ENCODE peak calls at places on chromosome 14, in ten cellular contexts. O is stomach, J is Peyer's patch, N is tibial nerve, G is upper lobe of left lung, T is esophagus muscularis mucosa, B is H1, X is esophagus squamous epithelium, F is uterus, D is ovary. E is an unnamed sample.

GRCh38 chr14:82009076-82009475 is 475.4 kb upstream of the SEL1L start:
- DNase-seq in O (no peak), J (no peak), N (no peak), G (no peak), T (no peak), B (no peak), X (no peak), F (no peak), D (no peak), E (no peak)

GRCh38 chr14:51546603-51547258 is 105.0 kb upstream of the FRMD6 start:
- DNase-seq in O (no peak), J (no peak), N (no peak), G (no peak), T (no peak), B (no peak), X (no peak), F (no peak), D (no peak), E (no peak)

GRCh38 chr14:105267820-105268548 is 19.7 kb downstream of the BTBD6 start:
- DNase-seq in O (no peak), J (no peak), N (no peak), G (peak), T (no peak), B (no peak), X (no peak), F (no peak), D (no peak), E (no peak)

GRCh38 chr14:105392161-105393090 is 5.9 kb upstream of the TEX22 start:
- DNase-seq in O (no peak), J (no peak), N (no peak), G (peak), T (no peak), B (no peak), X (no peak), F (no peak), D (no peak), E (no peak)

GRCh38 chr14:93546642-93547041 is 115.9 kb downstream of the UNC79 start:
- DNase-seq in O (no peak), J (no peak), N (no peak), G (no peak), T (no peak), B (no peak), X (no peak), F (no peak), D (no peak), E (no peak)

GRCh38 chr14:64550539-64551333 is 975 bp downstream of the PPP1R36 start:
- DNase-seq in O (no peak), J (no peak), N (no peak), G (no peak), T (no peak), B (no peak), X (no peak), F (no peak), D (no peak), E (no peak)

GRCh38 chr14:61662437-61663311 is 32.6 kb upstream of the HIF1A start:
- DNase-seq in O (peak), J (no peak), N (peak), G (no peak), T (peak), B (no peak), X (no peak), F (no peak), D (no peak), E (no peak)

GRCh38 chr14:51210594-51210993 is 29.5 kb upstream of the TMX1 start:
- DNase-seq in O (no peak), J (no peak), N (no peak), G (no peak), T (no peak), B (no peak), X (no peak), F (no peak), D (no peak), E (no peak)

GRCh38 chr14:97264516-97265230 is 467.5 kb downstream of the VRK1 start:
- DNase-seq in O (no peak), J (no peak), N (no peak), G (no peak), T (no peak), B (no peak), X (no peak), F (no peak), D (no peak), E (no peak)

GRCh38 chr14:74567646-74568379 is 44.2 kb downstream of the LTBP2 start:
- DNase-seq in O (no peak), J (peak), N (no peak), G (no peak), T (no peak), B (no peak), X (no peak), F (no peak), D (no peak), E (no peak)
- H3K27ac ChIP-seq in O (peak), J (no peak), N (peak), G (peak), T (peak), B (no peak), X (peak), F (peak), D (peak), E (peak)

DNA sequence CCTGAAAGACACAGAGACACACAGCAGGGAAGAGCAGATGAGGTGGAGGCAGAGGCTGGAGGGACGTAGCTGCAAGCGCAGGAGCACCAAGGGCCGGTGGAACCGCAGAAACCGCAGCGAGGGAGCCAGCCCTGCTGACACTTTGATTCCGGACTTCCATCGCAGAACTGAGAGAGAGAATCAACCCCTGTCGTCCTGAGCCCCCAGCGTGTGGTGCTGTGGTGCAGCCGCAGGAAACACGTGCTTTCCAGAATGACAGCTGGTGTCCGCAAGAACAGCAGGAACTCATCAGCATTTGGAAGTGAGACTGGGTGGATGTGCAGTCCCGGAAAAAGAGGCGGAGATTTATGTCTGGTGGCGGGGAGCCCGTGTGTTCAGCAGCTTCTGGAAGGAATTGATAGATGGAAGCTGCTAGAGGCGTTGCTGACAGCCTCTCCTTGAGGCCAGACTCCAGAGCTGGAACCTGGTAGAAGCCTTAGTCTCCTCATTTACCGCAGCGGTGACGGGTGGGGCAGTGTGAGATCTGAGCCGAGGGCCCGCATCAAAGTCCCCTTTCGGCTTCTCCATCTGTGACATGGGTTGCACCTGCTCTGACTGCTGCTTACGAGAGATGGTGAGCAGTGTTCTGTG is 21.9 kb upstream of the KLC1 start:
- DNase-seq in O (peak), J (peak), N (peak), G (no peak), T (peak), B (no peak), X (no peak), F (peak), D (peak), E (peak)
- TF ChIP-seq POLR2A in O (no peak), J (no peak), N (no peak), G (no peak), T (no peak), B (no peak), X (no peak), F (no peak), D (no peak), E (no peak)

GRCh38 chr14:89185919-89186849 is 230.8 kb downstream of the FOXN3 start:
- DNase-seq in O (no peak), J (peak), N (no peak), G (no peak), T (no peak), B (no peak), X (no peak), F (peak), D (no peak), E (peak)
- H3K27ac ChIP-seq in O (peak), J (peak), N (no peak), G (no peak), T (no peak), B (peak), X (peak), F (peak), D (no peak), E (peak)

GRCh38 chr14:49692895-49693737 is at the start of gene KLHDC1:
- DNase-seq in O (peak), J (peak), N (peak), G (peak), T (peak), B (no peak), X (peak), F (peak), D (peak), E (peak)
- TF ChIP-seq POLR2A in O (peak), J (peak), N (peak), G (peak), T (peak), B (peak), X (peak), F (peak), D (peak), E (peak)

DNA sequence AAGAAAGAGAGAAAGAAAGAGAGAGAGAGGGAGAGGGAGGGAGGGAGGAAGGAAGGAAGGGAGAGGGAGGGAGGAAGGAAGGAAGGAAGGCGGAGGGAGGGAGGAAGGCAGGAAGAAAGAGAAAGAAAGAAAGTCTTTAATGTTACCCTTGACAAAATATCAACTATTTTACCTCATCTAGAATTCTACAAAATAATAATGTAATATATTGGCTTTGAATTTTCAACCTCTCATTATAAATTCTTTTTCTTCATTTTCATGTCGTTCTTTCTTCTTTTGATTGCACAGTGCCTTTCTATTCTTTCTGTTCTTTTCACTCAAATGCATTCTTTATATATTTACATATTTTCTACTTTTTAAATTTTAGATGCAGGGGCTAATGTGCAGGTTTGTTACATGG is 59.5 kb upstream of the GARIN2 start:
- DNase-seq in O (no peak), J (no peak), N (no peak), G (no peak), T (no peak), B (no peak), X (no peak), F (no peak), D (no peak), E (no peak)
- H3K27ac ChIP-seq in O (no peak), J (no peak), N (no peak), G (no peak), T (no peak), B (no peak), X (no peak), F (no peak), D (no peak), E (no peak)

GRCh38 chr14:70416717-70417349 is at the start of gene SYNJ2BP:
- DNase-seq in O (peak), J (peak), N (peak), G (peak), T (no peak), B (peak), X (peak), F (peak), D (peak), E (peak)
- TF ChIP-seq POLR2A in O (no peak), J (no peak), N (no peak), G (peak), T (no peak), B (peak), X (no peak), F (no peak), D (no peak), E (no peak)

GRCh38 chr14:22747769-22748168 is 18.7 kb upstream of the OXA1L start:
- DNase-seq in O (no peak), J (no peak), N (no peak), G (no peak), T (no peak), B (no peak), X (no peak), F (no peak), D (no peak), E (no peak)

GRCh38 chr14:22753586-22753985 is 12.9 kb upstream of the OXA1L start:
- DNase-seq in O (no peak), J (no peak), N (no peak), G (no peak), T (no peak), B (no peak), X (no peak), F (no peak), D (no peak), E (no peak)

GRCh38 chr14:22748691-22749090 is 17.8 kb upstream of the OXA1L start:
- DNase-seq in O (no peak), J (no peak), N (no peak), G (no peak), T (no peak), B (no peak), X (no peak), F (no peak), D (no peak), E (no peak)

GRCh38 chr14:22752422-22752821 is 14.1 kb upstream of the OXA1L start:
- DNase-seq in O (no peak), J (no peak), N (no peak), G (no peak), T (no peak), B (no peak), X (no peak), F (no peak), D (no peak), E (no peak)

DNA sequence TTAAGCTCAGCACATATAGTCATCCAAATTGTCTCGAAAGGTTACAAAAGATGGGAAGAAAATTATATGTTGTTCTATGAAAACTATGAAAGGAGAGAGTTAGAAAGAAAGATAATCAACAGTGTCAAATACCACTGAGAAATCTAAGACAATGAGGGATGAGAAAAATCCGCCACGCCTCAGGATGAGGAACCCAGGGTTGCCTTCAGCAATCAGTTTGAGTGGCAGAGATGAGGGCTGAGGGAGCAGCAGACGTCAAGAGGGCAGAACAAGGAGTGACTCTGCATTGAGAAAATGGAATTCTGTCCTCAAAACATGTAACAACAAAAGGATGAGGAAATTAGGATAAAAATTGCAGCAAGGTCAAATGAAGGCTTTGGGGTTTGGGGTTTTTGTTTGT is 18.3 kb upstream of the OXA1L start:
- DNase-seq in O (no peak), J (no peak), N (no peak), G (no peak), T (no peak), B (no peak), X (no peak), F (no peak), D (no peak), E (no peak)
- H3K27ac ChIP-seq in O (no peak), J (no peak), N (no peak), G (no peak), T (no peak), B (no peak), X (no peak), F (no peak), D (no peak), E (no peak)

GRCh38 chr14:49895480-49895879 is 2.6 kb downstream of the ARF6 start:
- DNase-seq in O (no peak), J (no peak), N (no peak), G (no peak), T (no peak), B (no peak), X (no peak), F (no peak), D (no peak), E (no peak)
- TF ChIP-seq POLR2A in O (no peak), J (no peak), N (no peak), G (no peak), T (no peak), B (no peak), X (no peak), F (no peak), D (no peak), E (no peak)

E was measured in prostate gland.